ENCODE peak calls at places on chromosomes 12 and 14, in six cellular contexts. One of them, this sample, is unnamed.

GRCh38 chr14:72604133-72604532 is 289.8 kb downstream of the DPF3 start:
- DNase-seq in CD8-positive, alpha-beta T cell: no peak
- DNase-seq in ovary: no peak
- DNase-seq in K562: no peak
- DNase-seq in Peyer's patch: no peak
- DNase-seq in adrenal gland: no peak
- DNase-seq in this sample: no peak

GRCh38 chr14:90612801-90613200 is 203.4 kb downstream of the TTC7B start:
- DNase-seq in K562: no peak
- DNase-seq in CD8-positive, alpha-beta T cell: no peak
- DNase-seq in ovary: no peak
- DNase-seq in adrenal gland: no peak
- DNase-seq in Peyer's patch: no peak
- DNase-seq in this sample: no peak

GRCh38 chr12:116015525-116015924 is 262.0 kb downstream of the MED13L start:
- DNase-seq in Peyer's patch: no peak
- DNase-seq in ovary: no peak
- DNase-seq in K562: no peak
- DNase-seq in adrenal gland: peak; percentile 36
- DNase-seq in CD8-positive, alpha-beta T cell: no peak
- DNase-seq in this sample: no peak

GRCh38 chr12:64194333-64195149 is 27.6 kb downstream of the KICS2 start:
- DNase-seq in K562: no peak
- DNase-seq in Peyer's patch: no peak
- DNase-seq in ovary: no peak
- DNase-seq in adrenal gland: no peak
- DNase-seq in CD8-positive, alpha-beta T cell: no peak
- DNase-seq in this sample: no peak

GRCh38 chr12:28708918-28709371 is 440.1 kb upstream of the FAR2 start:
- DNase-seq in Peyer's patch: no peak
- DNase-seq in K562: no peak
- DNase-seq in adrenal gland: no peak
- DNase-seq in ovary: no peak
- DNase-seq in CD8-positive, alpha-beta T cell: no peak
- DNase-seq in this sample: no peak

GRCh38 chr14:89473979-89474378 is 56.9 kb upstream of the FOXN3 start:
- DNase-seq in adrenal gland: no peak
- DNase-seq in ovary: no peak
- DNase-seq in CD8-positive, alpha-beta T cell: no peak
- DNase-seq in K562: no peak
- DNase-seq in Peyer's patch: no peak
- DNase-seq in this sample: no peak

GRCh38 chr12:25242981-25243764 is 7.6 kb downstream of the KRAS start:
- DNase-seq in Peyer's patch: no peak
- DNase-seq in ovary: no peak
- DNase-seq in adrenal gland: no peak
- DNase-seq in K562: no peak
- DNase-seq in CD8-positive, alpha-beta T cell: no peak
- DNase-seq in this sample: no peak

GRCh38 chr12:18153826-18154225 is 63.8 kb upstream of the RERGL start:
- DNase-seq in K562: no peak
- DNase-seq in Peyer's patch: no peak
- DNase-seq in adrenal gland: no peak
- DNase-seq in ovary: no peak
- DNase-seq in CD8-positive, alpha-beta T cell: no peak
- DNase-seq in this sample: no peak

GRCh38 chr12:121240484-121241202 is 30.7 kb downstream of the P2RX4 start:
- DNase-seq in K562: peak; percentile 69
- DNase-seq in adrenal gland: peak; percentile 61
- DNase-seq in ovary: peak; percentile 94
- DNase-seq in CD8-positive, alpha-beta T cell: peak; percentile 100
- DNase-seq in Peyer's patch: peak; percentile 68
- DNase-seq in this sample: peak; percentile 82

GRCh38 chr14:48323655-48324054 is 648.2 kb upstream of the MDGA2 start:
- DNase-seq in ovary: no peak
- DNase-seq in Peyer's patch: no peak
- DNase-seq in K562: no peak
- DNase-seq in adrenal gland: no peak
- DNase-seq in CD8-positive, alpha-beta T cell: no peak
- DNase-seq in this sample: no peak

GRCh38 chr12:47082963-47083621 is 3.3 kb upstream of the AMIGO2 start:
- DNase-seq in K562: no peak
- DNase-seq in adrenal gland: no peak
- DNase-seq in Peyer's patch: no peak
- DNase-seq in ovary: no peak
- DNase-seq in CD8-positive, alpha-beta T cell: no peak
- DNase-seq in this sample: no peak

GRCh38 chr14:77140937-77141591 is 527 bp downstream of the ZDHHC22 start:
- DNase-seq in adrenal gland: no peak
- DNase-seq in CD8-positive, alpha-beta T cell: no peak
- DNase-seq in K562: peak; percentile 38
- DNase-seq in Peyer's patch: no peak
- DNase-seq in ovary: no peak
- DNase-seq in this sample: no peak

GRCh38 chr12:66190519-66191406 is 1.7 kb downstream of the IRAK3 start:
- DNase-seq in adrenal gland: no peak
- DNase-seq in ovary: no peak
- DNase-seq in CD8-positive, alpha-beta T cell: no peak
- DNase-seq in Peyer's patch: no peak
- DNase-seq in K562: no peak
- DNase-seq in this sample: no peak

GRCh38 chr12:107661830-107662229 is 23.8 kb upstream of the PWP1 start:
- DNase-seq in K562: no peak
- DNase-seq in Peyer's patch: no peak
- DNase-seq in ovary: no peak
- DNase-seq in CD8-positive, alpha-beta T cell: no peak
- DNase-seq in adrenal gland: no peak
- DNase-seq in this sample: no peak

GRCh38 chr12:65308001-65308400 is 29.5 kb downstream of the MSRB3 start:
- DNase-seq in ovary: no peak
- DNase-seq in adrenal gland: no peak
- DNase-seq in Peyer's patch: no peak
- DNase-seq in K562: no peak
- DNase-seq in CD8-positive, alpha-beta T cell: no peak
- DNase-seq in this sample: no peak

GRCh38 chr12:116278667-116279066 is 1.2 kb upstream of the MED13L start:
- DNase-seq in Peyer's patch: no peak
- DNase-seq in ovary: no peak
- DNase-seq in CD8-positive, alpha-beta T cell: no peak
- DNase-seq in adrenal gland: no peak
- DNase-seq in K562: no peak
- DNase-seq in this sample: no peak

GRCh38 chr14:89445252-89445973 is 28.4 kb upstream of the FOXN3 start:
- DNase-seq in K562: no peak
- DNase-seq in CD8-positive, alpha-beta T cell: peak; percentile 28
- DNase-seq in ovary: no peak
- DNase-seq in adrenal gland: no peak
- DNase-seq in Peyer's patch: no peak
- DNase-seq in this sample: no peak

DNA sequence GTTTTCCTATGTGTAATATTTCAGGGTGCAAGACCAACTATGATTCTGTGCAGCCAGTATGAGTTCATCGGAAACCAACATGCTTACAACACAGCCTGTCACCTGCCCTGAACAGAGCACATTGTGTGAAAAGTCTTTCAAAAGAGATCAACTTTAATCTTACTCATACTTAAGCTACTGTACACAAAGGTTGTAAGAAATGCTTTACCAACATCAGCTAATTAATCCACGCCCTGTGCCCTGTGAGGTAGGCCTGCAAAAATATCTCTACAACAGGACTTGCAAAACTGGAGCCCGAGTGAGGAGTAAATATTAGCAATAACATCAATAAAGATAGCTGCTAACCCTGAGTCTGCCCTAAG is 15.1 kb downstream of the APPL2 start:
- DNase-seq in K562: no peak
- DNase-seq in CD8-positive, alpha-beta T cell: no peak
- DNase-seq in Peyer's patch: no peak
- DNase-seq in ovary: no peak
- DNase-seq in adrenal gland: no peak
- DNase-seq in this sample: no peak
- H3K4me1 ChIP-seq in K562: peaks cover 3% of the 10 kb centered on the region
- H3K4me1 ChIP-seq in CD8-positive, alpha-beta T cell: no peaks in the 10 kb centered on the region
- H3K4me1 ChIP-seq in Peyer's patch: peaks cover 77% of the 10 kb centered on the region
- H3K4me1 ChIP-seq in ovary: peaks cover 13% of the 10 kb centered on the region
- H3K4me1 ChIP-seq in adrenal gland: peaks cover 50% of the 10 kb centered on the region
- H3K4me1 ChIP-seq in this sample: peaks cover 41% of the 10 kb centered on the region

GRCh38 chr14:29410581-29410980 is 517.1 kb downstream of the PRKD1 start:
- DNase-seq in adrenal gland: no peak
- DNase-seq in ovary: no peak
- DNase-seq in K562: no peak
- DNase-seq in Peyer's patch: no peak
- DNase-seq in CD8-positive, alpha-beta T cell: no peak
- DNase-seq in this sample: no peak
- H3K9me3 ChIP-seq in adrenal gland: peaks cover 3% of the 10 kb centered on the region
- H3K9me3 ChIP-seq in ovary: no peaks in the 10 kb centered on the region
- H3K9me3 ChIP-seq in K562: no peaks in the 10 kb centered on the region
- H3K9me3 ChIP-seq in Peyer's patch: no peaks in the 10 kb centered on the region
- H3K9me3 ChIP-seq in CD8-positive, alpha-beta T cell: no peaks in the 10 kb centered on the region
- H3K9me3 ChIP-seq in this sample: no peaks in the 10 kb centered on the region

DNA sequence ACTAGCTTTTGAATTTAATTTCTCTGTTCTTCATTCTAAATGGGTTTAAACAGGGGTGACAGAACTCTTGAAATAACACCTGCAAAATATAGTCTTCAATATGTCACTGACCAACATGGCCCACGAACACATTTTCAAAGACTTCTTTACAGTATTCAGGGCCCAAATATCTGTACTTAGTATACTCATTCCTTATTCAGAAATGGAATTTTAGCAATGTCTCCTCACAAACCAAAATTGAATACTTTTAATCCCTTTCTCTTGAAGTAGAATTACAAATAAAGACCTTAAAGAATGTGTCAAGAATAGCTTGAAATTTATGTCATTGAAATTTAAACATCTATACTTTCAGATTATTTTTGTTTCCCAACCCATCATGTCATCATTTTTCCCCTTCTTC is 263.1 kb downstream of the LRIG3 start:
- DNase-seq in adrenal gland: no peak
- DNase-seq in Peyer's patch: no peak
- DNase-seq in ovary: no peak
- DNase-seq in K562: no peak
- DNase-seq in CD8-positive, alpha-beta T cell: no peak
- DNase-seq in this sample: no peak
- TF ChIP-seq CTCF in adrenal gland: no peak
- TF ChIP-seq CTCF in Peyer's patch: no peak
- TF ChIP-seq CTCF in ovary: no peak
- TF ChIP-seq CTCF in K562: no peak
- TF ChIP-seq CTCF in CD8-positive, alpha-beta T cell: no peak
- TF ChIP-seq CTCF in this sample: no peak

DNA sequence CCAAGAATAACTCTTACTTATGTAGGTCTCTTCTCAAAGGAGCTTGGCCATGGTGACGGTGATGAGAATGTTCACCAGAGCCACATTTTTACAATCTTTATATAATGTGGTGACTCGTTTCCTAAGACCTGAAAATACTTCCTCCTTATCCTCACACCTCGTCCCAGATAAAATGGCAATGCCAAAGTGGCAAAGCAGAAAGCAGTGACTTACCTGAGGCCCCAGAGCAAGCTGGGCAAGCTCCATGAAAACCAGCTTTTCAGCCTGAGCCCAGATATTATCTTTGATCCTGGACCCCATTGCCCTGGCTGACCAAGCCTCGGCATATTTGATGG is 173.6 kb upstream of the PRMT8 start:
- DNase-seq in CD8-positive, alpha-beta T cell: no peak
- DNase-seq in ovary: no peak
- DNase-seq in K562: no peak
- DNase-seq in adrenal gland: no peak
- DNase-seq in Peyer's patch: no peak
- DNase-seq in this sample: no peak
- H3K4me1 ChIP-seq in CD8-positive, alpha-beta T cell: no peaks in the 10 kb centered on the region
- H3K4me1 ChIP-seq in ovary: peaks cover 3% of the 10 kb centered on the region
- H3K4me1 ChIP-seq in K562: no peaks in the 10 kb centered on the region
- H3K4me1 ChIP-seq in adrenal gland: no peaks in the 10 kb centered on the region
- H3K4me1 ChIP-seq in Peyer's patch: no peaks in the 10 kb centered on the region
- H3K4me1 ChIP-seq in this sample: no peaks in the 10 kb centered on the region

GRCh38 chr14:26794731-26795130 is 196.9 kb upstream of the NOVA1 start:
- DNase-seq in Peyer's patch: no peak
- DNase-seq in ovary: no peak
- DNase-seq in CD8-positive, alpha-beta T cell: no peak
- DNase-seq in adrenal gland: no peak
- DNase-seq in K562: no peak
- DNase-seq in this sample: no peak

GRCh38 chr14:26791117-26791806 is 193.4 kb upstream of the NOVA1 start:
- DNase-seq in adrenal gland: no peak
- DNase-seq in K562: no peak
- DNase-seq in ovary: no peak
- DNase-seq in CD8-positive, alpha-beta T cell: no peak
- DNase-seq in Peyer's patch: no peak
- DNase-seq in this sample: no peak
- H3K9me3 ChIP-seq in adrenal gland: no peaks in the 10 kb centered on the region
- H3K9me3 ChIP-seq in K562: no peaks in the 10 kb centered on the region
- H3K9me3 ChIP-seq in ovary: no peaks in the 10 kb centered on the region
- H3K9me3 ChIP-seq in CD8-positive, alpha-beta T cell: no peaks in the 10 kb centered on the region
- H3K9me3 ChIP-seq in Peyer's patch: no peaks in the 10 kb centered on the region
- H3K9me3 ChIP-seq in this sample: no peaks in the 10 kb centered on the region

GRCh38 chr14:99590746-99591555 is 13.1 kb downstream of the CCDC85C start:
- DNase-seq in CD8-positive, alpha-beta T cell: no peak
- DNase-seq in Peyer's patch: no peak
- DNase-seq in K562: no peak
- DNase-seq in adrenal gland: peak; percentile 94
- DNase-seq in ovary: no peak
- DNase-seq in this sample: no peak
- TF ChIP-seq CTCF in CD8-positive, alpha-beta T cell: no peak
- TF ChIP-seq CTCF in Peyer's patch: no peak
- TF ChIP-seq CTCF in K562: no peak
- TF ChIP-seq CTCF in adrenal gland: peak; percentile 28
- TF ChIP-seq CTCF in ovary: no peak
- TF ChIP-seq CTCF in this sample: no peak

DNA sequence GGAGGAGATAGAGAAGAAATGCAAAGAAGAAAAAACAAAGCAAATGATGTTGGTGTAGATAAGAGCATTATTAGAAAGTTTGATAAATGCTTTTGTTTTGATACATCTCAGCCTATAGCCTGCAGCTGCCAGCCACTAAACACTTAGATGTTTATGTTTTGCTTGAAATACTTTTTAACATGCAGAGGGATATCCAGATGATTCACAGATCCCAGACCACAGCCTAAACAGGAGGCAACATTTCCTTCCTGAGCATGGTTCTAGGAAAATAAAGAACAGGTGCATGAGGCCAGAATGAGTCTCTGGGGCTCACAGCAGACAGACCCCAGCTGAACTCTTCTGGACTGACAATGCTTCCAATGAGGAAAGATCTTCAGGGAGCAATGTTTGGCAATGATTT is 103.7 kb upstream of the EEA1 start:
- DNase-seq in CD8-positive, alpha-beta T cell: no peak
- DNase-seq in adrenal gland: no peak
- DNase-seq in Peyer's patch: no peak
- DNase-seq in K562: no peak
- DNase-seq in ovary: no peak
- DNase-seq in this sample: no peak
- H3K4me1 ChIP-seq in CD8-positive, alpha-beta T cell: no peaks in the 10 kb centered on the region
- H3K4me1 ChIP-seq in adrenal gland: peaks cover 5% of the 10 kb centered on the region
- H3K4me1 ChIP-seq in Peyer's patch: no peaks in the 10 kb centered on the region
- H3K4me1 ChIP-seq in K562: no peaks in the 10 kb centered on the region
- H3K4me1 ChIP-seq in ovary: no peaks in the 10 kb centered on the region
- H3K4me1 ChIP-seq in this sample: no peaks in the 10 kb centered on the region